ENCODE peak calls at places on chromosome 7, in five cellular contexts. Y, G, B, R and W are unnamed samples.

GRCh38 chr7:139505563-139505962 is 17.9 kb upstream of the CLEC2L start:
- DNase-seq in Y (peak), G (no peak), B (no peak), R (no peak), W (peak)

GRCh38 chr7:44189286-44189992 is at the start of gene GCK:
- DNase-seq in Y (peak), G (no peak), B (no peak), R (no peak), W (no peak)

GRCh38 chr7:30775992-30776391 is 4.8 kb downstream of the MINDY4 start:
- DNase-seq in Y (no peak), G (no peak), B (no peak), R (no peak), W (no peak)

GRCh38 chr7:139543801-139544603 is 20.5 kb downstream of the CLEC2L start:
- DNase-seq in Y (peak), G (no peak), B (no peak), R (no peak), W (no peak)

GRCh38 chr7:107404740-107405537 is 64.9 kb upstream of the GPR22 start:
- DNase-seq in Y (peak), G (no peak), B (no peak), R (no peak), W (no peak)

GRCh38 chr7:150410131-150410530 is 31.0 kb downstream of the ZNF775 start:
- DNase-seq in Y (no peak), G (no peak), B (no peak), R (no peak), W (no peak)

GRCh38 chr7:95263803-95264202 is 60.5 kb downstream of the PON1 start:
- DNase-seq in Y (no peak), G (no peak), B (no peak), R (no peak), W (no peak)

GRCh38 chr7:47885309-47886000 is 62.8 kb downstream of the PKD1L1 start:
- DNase-seq in Y (no peak), G (no peak), B (no peak), R (no peak), W (no peak)

GRCh38 chr7:537911-538634 is 18.4 kb upstream of the PDGFA start:
- DNase-seq in Y (no peak), G (peak), B (peak), R (peak), W (peak)

GRCh38 chr7:5598769-5599371 is 175.2 kb upstream of the TNRC18 start:
- DNase-seq in Y (peak), G (no peak), B (no peak), R (no peak), W (no peak)

GRCh38 chr7:55477781-55478374 is 94.4 kb downstream of the VOPP1 start:
- DNase-seq in Y (no peak), G (peak), B (peak), R (peak), W (peak)

GRCh38 chr7:143322646-143323343 is 6.9 kb downstream of the CLCN1 start:
- DNase-seq in Y (no peak), G (no peak), B (no peak), R (no peak), W (no peak)

GRCh38 chr7:113408999-113409398 is 290.6 kb upstream of the SMIM30 start:
- DNase-seq in Y (no peak), G (no peak), B (no peak), R (no peak), W (no peak)

GRCh38 chr7:157125376-157126223 is 13.1 kb upstream of the UBE3C start:
- DNase-seq in Y (no peak), G (no peak), B (no peak), R (no peak), W (no peak)

GRCh38 chr7:87420173-87420572 is 55.3 kb downstream of the ABCB4 start:
- DNase-seq in Y (no peak), G (no peak), B (no peak), R (no peak), W (no peak)

GRCh38 chr7:121853307-121853706 is 19.7 kb upstream of the PTPRZ1 start:
- DNase-seq in Y (no peak), G (no peak), B (no peak), R (no peak), W (no peak)

GRCh38 chr7:44288811-44289340 is 36.5 kb downstream of the CAMK2B start:
- DNase-seq in Y (no peak), G (no peak), B (peak), R (peak), W (no peak)

GRCh38 chr7:64774204-64774842 is 19.9 kb upstream of the ZNF138 start:
- DNase-seq in Y (no peak), G (no peak), B (no peak), R (no peak), W (no peak)

GRCh38 chr7:134701272-134701671 is 54.6 kb downstream of the BPGM start:
- DNase-seq in Y (no peak), G (no peak), B (no peak), R (no peak), W (peak)

GRCh38 chr7:102433319-102434038 is at the start of gene ORAI2:
- DNase-seq in Y (peak), G (no peak), B (peak), R (peak), W (peak)

GRCh38 chr7:30912021-30912420 is 368 bp downstream of the AQP1 start:
- DNase-seq in Y (no peak), G (no peak), B (no peak), R (no peak), W (no peak)

GRCh38 chr7:146878901-146879300 is 762.3 kb downstream of the CNTNAP2 start:
- DNase-seq in Y (no peak), G (no peak), B (no peak), R (no peak), W (no peak)

GRCh38 chr7:1544896-1545416 is 11.0 kb downstream of the TMEM184A start:
- DNase-seq in Y (no peak), G (no peak), B (no peak), R (no peak), W (no peak)

GRCh38 chr7:1546909-1547776 is 8.9 kb downstream of the TMEM184A start:
- DNase-seq in Y (no peak), G (no peak), B (no peak), R (no peak), W (no peak)

GRCh38 chr7:1544178-1544895 is 11.7 kb downstream of the TMEM184A start:
- DNase-seq in Y (no peak), G (no peak), B (no peak), R (no peak), W (no peak)

GRCh38 chr7:1546274-1546908 is 9.6 kb downstream of the TMEM184A start:
- DNase-seq in Y (no peak), G (no peak), B (no peak), R (no peak), W (no peak)

DNA sequence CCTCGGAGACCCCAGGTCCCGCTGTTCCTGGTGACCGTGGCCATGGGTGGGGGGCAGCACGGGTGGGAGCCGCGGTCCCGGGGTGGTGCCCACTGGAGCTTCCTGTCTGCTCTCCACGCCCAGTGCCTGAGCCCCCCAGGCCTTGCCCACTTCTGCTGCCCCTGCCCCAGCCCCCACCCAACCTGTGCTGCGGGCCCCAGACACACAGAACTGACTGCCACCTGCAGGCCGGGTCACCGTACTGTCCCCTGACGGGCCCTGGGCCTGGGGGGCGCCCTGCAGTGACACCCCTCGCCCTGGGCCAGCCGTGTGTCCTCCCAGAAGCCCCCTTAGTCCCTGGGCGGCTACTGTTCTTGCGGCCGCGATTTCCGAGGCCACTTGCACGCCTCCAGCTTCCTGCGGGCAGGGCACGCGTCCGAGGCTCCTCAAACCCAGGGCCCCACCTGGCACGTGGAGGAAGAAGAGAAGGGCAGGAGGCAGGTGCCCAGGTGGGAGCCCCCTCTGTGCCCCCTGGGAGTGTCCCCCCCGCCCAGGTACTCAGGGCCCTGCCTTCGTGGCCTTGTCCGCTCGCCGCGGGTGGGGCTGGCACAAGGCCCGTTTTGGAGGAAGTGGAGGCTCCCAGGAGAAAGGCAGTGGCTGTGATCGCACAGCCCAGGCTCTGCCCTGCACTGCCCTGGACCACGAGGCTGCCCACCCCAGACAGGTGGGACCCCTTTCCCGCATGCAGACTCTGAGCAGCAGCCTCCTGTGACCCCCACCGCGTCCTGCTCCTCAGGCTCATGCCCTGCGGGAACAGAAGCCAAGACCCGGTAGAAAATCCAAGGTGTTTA is 10.4 kb downstream of the TMEM184A start:
- DNase-seq in Y (no peak), G (no peak), B (no peak), R (no peak), W (no peak)
- TF ChIP-seq CTCF in Y (no peak), G (no peak), B (no peak), R (no peak), W (peak)

GRCh38 chr7:2314209-2314955 is at the start of gene SNX8:
- DNase-seq in Y (peak), G (no peak), B (peak), R (peak), W (peak)
- TF ChIP-seq CTCF in Y (no peak), G (peak), B (no peak), R (no peak), W (no peak)

DNA sequence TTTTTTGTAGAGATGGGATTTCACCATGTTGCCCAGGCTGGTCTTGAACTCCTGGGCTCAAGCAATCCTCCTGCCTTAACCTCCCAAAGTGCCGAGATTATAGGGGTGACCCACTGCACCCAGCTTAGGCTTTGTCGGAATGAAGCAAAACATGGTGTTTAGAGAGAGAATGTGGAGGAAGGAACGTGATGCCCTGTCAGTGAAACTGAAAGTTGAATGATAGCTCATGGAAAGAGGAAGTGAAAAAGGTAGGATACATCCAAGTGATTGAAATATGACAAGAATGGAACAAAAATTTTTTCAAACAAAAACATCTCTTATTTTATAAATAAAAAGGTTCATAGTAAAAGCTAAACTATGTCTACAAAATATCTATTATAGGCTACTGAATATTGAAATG is 5.9 kb downstream of the AKAP9 start:
- DNase-seq in Y (no peak), G (no peak), B (no peak), R (no peak), W (no peak)
- TF ChIP-seq CTCF in Y (no peak), G (no peak), B (no peak), R (no peak), W (no peak)

GRCh38 chr7:154776350-154776749 is 226.6 kb downstream of the PAXIP1 start:
- DNase-seq in Y (no peak), G (no peak), B (no peak), R (no peak), W (no peak)
- TF ChIP-seq CTCF in Y (no peak), G (no peak), B (no peak), R (no peak), W (no peak)

GRCh38 chr7:108459922-108460551 is 3.8 kb upstream of the NRCAM start:
- DNase-seq in Y (peak), G (no peak), B (no peak), R (no peak), W (no peak)
- TF ChIP-seq CTCF in Y (peak), G (peak), B (peak), R (no peak), W (peak)

GRCh38 chr7:2843191-2843685 is 870 bp downstream of the GNA12 start:
- DNase-seq in Y (no peak), G (no peak), B (no peak), R (no peak), W (no peak)

GRCh38 chr7:2844153-2845077 is at the start of gene GNA12:
- DNase-seq in Y (peak), G (peak), B (peak), R (peak), W (peak)

GRCh38 chr7:2845193-2845592 is 1.1 kb upstream of the GNA12 start:
- DNase-seq in Y (no peak), G (no peak), B (no peak), R (no peak), W (no peak)

GRCh38 chr7:2841907-2842306 is 2.2 kb downstream of the GNA12 start:
- DNase-seq in Y (no peak), G (no peak), B (no peak), R (no peak), W (no peak)

DNA sequence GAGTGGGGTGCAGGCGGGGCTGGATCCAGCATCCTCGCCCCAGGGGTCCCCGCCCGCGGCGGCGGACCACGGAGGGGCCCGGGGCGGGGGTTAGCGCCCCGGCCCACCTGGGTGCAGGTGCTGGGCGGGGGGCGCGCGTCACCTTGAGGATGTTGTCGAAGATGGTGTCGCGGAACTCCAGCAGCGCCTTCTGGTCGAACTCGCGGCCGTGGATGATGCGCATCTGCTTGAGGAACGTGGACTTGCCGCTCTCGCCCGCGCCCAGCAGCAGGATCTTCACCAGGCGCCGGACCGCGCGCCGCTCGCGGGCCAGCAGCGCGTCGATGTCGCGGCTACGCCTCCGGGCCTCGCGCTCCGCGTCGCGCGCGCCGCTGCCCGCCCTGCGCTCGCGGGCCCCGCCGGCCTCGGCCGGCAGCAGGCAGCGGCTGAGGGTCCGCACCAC is 376 bp downstream of the GNA12 start:
- DNase-seq in Y (no peak), G (no peak), B (peak), R (peak), W (no peak)
- TF ChIP-seq CTCF in Y (no peak), G (no peak), B (no peak), R (no peak), W (no peak)

GRCh38 chr7:92622680-92623079 is 32.5 kb upstream of the FAM133B start:
- DNase-seq in Y (no peak), G (no peak), B (no peak), R (no peak), W (no peak)
- TF ChIP-seq CTCF in Y (no peak), G (no peak), B (no peak), R (no peak), W (no peak)

DNA sequence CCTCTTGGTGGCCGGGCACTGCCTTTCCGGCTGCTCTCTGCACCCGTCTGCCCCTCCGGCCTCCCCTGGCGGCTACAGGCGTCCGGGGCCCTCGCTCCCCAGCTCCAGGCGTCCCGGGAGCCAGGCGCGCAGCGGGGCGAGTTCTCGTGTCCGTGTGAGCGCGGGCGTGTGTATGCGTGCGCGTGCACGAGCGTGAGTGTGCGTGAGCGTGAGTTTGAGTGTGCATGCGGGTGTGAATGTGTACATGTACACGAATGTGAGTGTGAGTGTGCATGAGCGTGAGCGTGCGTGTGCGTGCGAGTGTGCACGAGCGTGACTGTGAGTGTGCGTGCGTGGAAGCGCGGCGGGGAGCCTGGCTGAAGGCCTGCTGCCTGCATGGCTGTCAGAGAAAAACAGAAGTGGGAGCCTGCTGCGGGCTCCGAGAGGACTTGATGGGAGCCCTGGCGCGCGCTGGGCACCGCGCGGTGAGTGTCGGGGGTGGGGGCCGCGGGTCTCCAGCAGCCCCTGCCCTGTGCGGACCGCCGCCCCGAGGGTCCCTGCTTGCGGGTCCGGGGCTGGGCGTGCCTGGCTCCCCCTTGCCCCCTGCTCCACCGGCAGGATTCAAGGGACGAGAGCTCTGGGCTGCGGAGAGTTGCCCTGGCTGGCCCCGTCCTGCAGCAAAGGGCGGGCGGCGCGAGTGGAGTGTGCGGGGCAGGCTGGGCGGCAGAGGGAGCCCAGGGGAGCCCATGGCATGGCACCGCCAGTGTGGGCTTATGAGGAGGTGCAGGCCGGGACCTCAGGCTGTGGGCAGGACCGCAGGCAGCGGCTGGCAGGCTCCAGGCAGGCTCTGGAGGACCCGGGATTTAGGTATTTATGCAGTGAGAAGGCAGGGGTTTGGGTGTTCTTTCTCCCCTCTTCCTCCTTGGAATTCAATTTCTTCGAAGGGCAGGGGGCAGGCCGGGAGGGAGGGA is 75.8 kb upstream of the EN2 start:
- DNase-seq in Y (peak), G (no peak), B (peak), R (no peak), W (no peak)
- TF ChIP-seq CTCF in Y (no peak), G (no peak), B (no peak), R (no peak), W (no peak)